ENCODE peak calls at places on chromosomes 11 and 22, in five cellular contexts. One of them, this sample, is unnamed.

GRCh38 chr22:43388420-43388851 is 23.4 kb upstream of the MPPED1 start:
- DNase-seq in GM23338: peak; percentile 90
- DNase-seq in AG04449: no peak
- DNase-seq in fibroblast of villous mesenchyme: peak; percentile 55
- DNase-seq in pancreas: peak; percentile 91
- DNase-seq in this sample: peak; percentile 66

GRCh38 chr22:32240461-32240860 is 14.7 kb downstream of the SLC5A4 start:
- DNase-seq in GM23338: no peak
- DNase-seq in pancreas: no peak
- DNase-seq in fibroblast of villous mesenchyme: no peak
- DNase-seq in AG04449: no peak
- DNase-seq in this sample: no peak

GRCh38 chr22:32512267-32512982 is 37.8 kb downstream of the FBXO7 start:
- DNase-seq in pancreas: no peak
- DNase-seq in AG04449: no peak
- DNase-seq in fibroblast of villous mesenchyme: no peak
- DNase-seq in GM23338: no peak
- DNase-seq in this sample: no peak

GRCh38 chr11:17951685-17952388 is 61.0 kb downstream of the SERGEF start:
- DNase-seq in GM23338: no peak
- DNase-seq in pancreas: no peak
- DNase-seq in fibroblast of villous mesenchyme: no peak
- DNase-seq in AG04449: no peak
- DNase-seq in this sample: no peak

GRCh38 chr11:133904818-133905515 is 51.8 kb downstream of the IGSF9B start:
- DNase-seq in AG04449: no peak
- DNase-seq in GM23338: no peak
- DNase-seq in pancreas: no peak
- DNase-seq in fibroblast of villous mesenchyme: no peak
- DNase-seq in this sample: no peak

GRCh38 chr11:7612056-7612660 is 61.1 kb downstream of the CYB5R2 start:
- DNase-seq in GM23338: no peak
- DNase-seq in pancreas: no peak
- DNase-seq in AG04449: no peak
- DNase-seq in fibroblast of villous mesenchyme: no peak
- DNase-seq in this sample: no peak

GRCh38 chr11:31442086-31442485 is 67.3 kb downstream of the IMMP1L start:
- DNase-seq in fibroblast of villous mesenchyme: no peak
- DNase-seq in pancreas: no peak
- DNase-seq in AG04449: no peak
- DNase-seq in GM23338: peak; percentile 36
- DNase-seq in this sample: no peak

GRCh38 chr22:25853902-25854301 is 111.9 kb downstream of the MYO18B start:
- DNase-seq in GM23338: peak; percentile 29
- DNase-seq in pancreas: no peak
- DNase-seq in fibroblast of villous mesenchyme: no peak
- DNase-seq in AG04449: no peak
- DNase-seq in this sample: no peak

GRCh38 chr11:61056981-61057380 is 45.3 kb upstream of the CD5 start:
- DNase-seq in AG04449: no peak
- DNase-seq in GM23338: no peak
- DNase-seq in pancreas: no peak
- DNase-seq in fibroblast of villous mesenchyme: no peak
- DNase-seq in this sample: no peak

DNA sequence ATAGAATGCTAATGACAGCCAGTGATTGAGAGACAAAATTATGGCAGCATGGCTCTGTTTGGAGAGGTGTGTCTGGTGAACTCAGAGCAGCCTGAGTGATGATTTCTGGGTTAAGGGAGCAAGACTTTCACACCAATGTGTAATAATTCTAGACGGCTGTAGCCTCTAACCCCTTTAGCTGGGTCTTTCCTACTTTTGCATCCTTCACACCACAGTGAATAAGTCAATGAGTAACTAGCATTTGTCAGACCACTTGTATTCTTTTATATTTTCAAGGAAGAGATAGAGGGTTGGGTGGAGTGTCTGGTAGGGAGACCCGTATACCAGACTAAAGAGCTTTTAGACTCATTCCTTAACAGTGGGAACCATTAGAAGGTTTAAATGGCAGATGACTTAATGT is 50.4 kb downstream of the ATXN10 start:
- DNase-seq in pancreas: no peak
- DNase-seq in fibroblast of villous mesenchyme: no peak
- DNase-seq in GM23338: no peak
- DNase-seq in AG04449: no peak
- DNase-seq in this sample: no peak
- H3K4me3 ChIP-seq in pancreas: no peak overlapping the region
- H3K4me3 ChIP-seq in fibroblast of villous mesenchyme: no peak overlapping the region
- H3K4me3 ChIP-seq in GM23338: no peak overlapping the region
- H3K4me3 ChIP-seq in AG04449: no peak overlapping the region
- H3K4me3 ChIP-seq in this sample: no peak overlapping the region

GRCh38 chr11:59261150-59261549 is 48.4 kb upstream of the MPEG1 start:
- DNase-seq in AG04449: no peak
- DNase-seq in fibroblast of villous mesenchyme: no peak
- DNase-seq in GM23338: no peak
- DNase-seq in pancreas: no peak
- DNase-seq in this sample: no peak

GRCh38 chr11:59263225-59263894 is 50.6 kb upstream of the MPEG1 start:
- DNase-seq in GM23338: peak; percentile 68
- DNase-seq in pancreas: peak; percentile 75
- DNase-seq in AG04449: no peak
- DNase-seq in fibroblast of villous mesenchyme: no peak
- DNase-seq in this sample: no peak

GRCh38 chr11:59264736-59265135 is 52.0 kb upstream of the MPEG1 start:
- DNase-seq in GM23338: no peak
- DNase-seq in AG04449: no peak
- DNase-seq in pancreas: no peak
- DNase-seq in fibroblast of villous mesenchyme: no peak
- DNase-seq in this sample: no peak

GRCh38 chr11:59259867-59260475 is 47.2 kb upstream of the MPEG1 start:
- DNase-seq in GM23338: no peak
- DNase-seq in pancreas: no peak
- DNase-seq in fibroblast of villous mesenchyme: no peak
- DNase-seq in AG04449: no peak
- DNase-seq in this sample: no peak

DNA sequence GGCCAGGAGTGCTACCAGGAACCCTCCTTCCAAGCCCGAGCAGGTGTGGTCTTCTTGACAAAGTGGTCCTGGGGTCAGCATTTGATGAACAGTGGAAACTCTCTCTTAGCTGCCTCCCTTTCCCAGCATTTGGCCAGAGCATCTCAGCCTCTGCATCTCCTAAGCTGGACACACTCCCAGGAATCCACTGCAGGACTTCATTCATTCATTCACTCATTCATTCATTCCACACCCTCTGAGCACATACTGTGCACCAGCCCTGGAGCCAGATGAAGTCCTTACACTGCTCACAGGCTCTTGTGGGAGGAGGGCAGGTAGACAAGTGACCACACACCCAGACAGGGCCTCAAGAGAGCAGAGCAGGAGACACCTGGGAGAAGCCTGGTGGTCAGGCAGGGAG is 49.7 kb upstream of the MPEG1 start:
- DNase-seq in GM23338: no peak
- DNase-seq in pancreas: no peak
- DNase-seq in fibroblast of villous mesenchyme: no peak
- DNase-seq in AG04449: no peak
- DNase-seq in this sample: no peak
- TF ChIP-seq CTCF in GM23338: no peak
- TF ChIP-seq CTCF in pancreas: no peak
- TF ChIP-seq CTCF in fibroblast of villous mesenchyme: no peak
- TF ChIP-seq CTCF in AG04449: no peak
- TF ChIP-seq CTCF in this sample: no peak

DNA sequence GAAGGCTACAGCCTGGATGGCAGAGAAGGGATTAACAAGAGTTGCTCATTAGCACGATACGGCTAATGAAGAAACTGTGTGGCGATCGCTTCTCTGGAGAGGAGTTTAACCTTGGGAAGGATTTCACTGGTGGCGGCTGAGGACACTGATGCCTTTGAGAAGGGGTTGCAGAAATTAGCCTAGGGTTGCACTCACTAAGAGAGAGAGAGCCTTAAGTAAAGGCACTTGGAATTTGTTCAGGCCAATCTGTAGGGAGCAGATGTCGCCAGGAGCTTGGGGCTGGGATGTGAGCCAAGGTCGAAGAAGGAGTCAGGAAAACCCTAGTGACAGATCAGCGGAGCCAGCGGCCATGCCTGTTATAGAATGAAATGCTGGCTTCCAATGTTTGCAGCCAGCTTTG is 43.6 kb upstream of the API5 start:
- DNase-seq in GM23338: no peak
- DNase-seq in pancreas: peak; percentile 57
- DNase-seq in fibroblast of villous mesenchyme: no peak
- DNase-seq in AG04449: no peak
- DNase-seq in this sample: no peak
- H3K4me3 ChIP-seq in GM23338: no peak overlapping the region
- H3K4me3 ChIP-seq in pancreas: no peak overlapping the region
- H3K4me3 ChIP-seq in fibroblast of villous mesenchyme: no peak overlapping the region
- H3K4me3 ChIP-seq in AG04449: no peak overlapping the region
- H3K4me3 ChIP-seq in this sample: no peak overlapping the region

DNA sequence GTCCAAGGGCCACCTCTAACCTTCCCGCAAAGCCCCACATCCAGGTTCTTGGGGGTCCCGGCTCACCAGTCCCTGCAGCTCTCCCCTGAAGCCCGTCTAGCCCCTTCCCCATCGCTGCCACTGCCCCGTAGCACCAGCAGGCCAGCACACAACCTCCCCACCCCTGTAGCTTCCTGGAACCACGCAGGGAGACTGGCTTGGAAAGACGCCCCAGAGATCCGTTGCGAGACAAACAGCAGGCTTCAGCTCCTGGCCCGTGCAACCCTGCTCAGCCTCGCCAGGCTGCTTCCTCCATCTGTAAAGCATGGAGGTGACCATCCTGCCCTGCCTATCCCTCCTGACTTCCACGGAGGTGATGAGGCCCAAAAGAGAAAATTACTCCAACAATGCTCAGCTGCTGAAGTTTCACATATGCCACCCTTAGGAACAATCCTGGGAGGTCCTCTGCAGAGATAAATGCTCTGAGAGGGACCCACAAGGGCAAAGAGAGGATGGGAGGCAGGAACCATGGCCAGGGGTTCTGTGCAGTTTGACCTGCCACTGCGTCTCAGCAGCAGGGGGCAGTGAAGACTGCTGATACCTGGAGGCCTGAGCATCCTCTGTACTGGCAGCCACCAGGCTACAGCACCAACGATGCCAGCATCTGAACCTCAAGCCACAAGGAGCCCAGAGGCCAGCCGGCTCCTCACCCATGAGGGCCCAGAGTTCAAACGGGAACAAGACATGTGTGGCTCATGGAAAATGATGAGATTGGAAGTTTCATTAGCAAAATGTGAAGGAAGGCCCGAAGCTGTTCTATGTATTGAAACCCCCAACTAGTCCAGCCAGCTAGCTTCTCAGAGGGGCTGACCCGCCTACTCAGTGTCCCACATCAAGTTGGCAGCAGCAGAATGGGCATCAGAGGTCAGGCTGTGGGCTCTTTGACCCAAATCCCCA is 16.1 kb downstream of the DGCR2 start:
- DNase-seq in GM23338: peak; percentile 51
- DNase-seq in fibroblast of villous mesenchyme: no peak
- DNase-seq in pancreas: no peak
- DNase-seq in AG04449: no peak
- DNase-seq in this sample: no peak
- TF ChIP-seq CTCF in GM23338: peak; percentile 48
- TF ChIP-seq CTCF in fibroblast of villous mesenchyme: peak; percentile 31
- TF ChIP-seq CTCF in pancreas: no peak
- TF ChIP-seq CTCF in AG04449: peak; percentile 9
- TF ChIP-seq CTCF in this sample: peak; percentile 28